ENCODE peak calls at places on chromosome 1, in five cellular contexts. One of them, this sample, is unnamed.

GRCh38 chr1:30966690-30967369 is 58.3 kb upstream of the SDC3 start:
- DNase-seq in stimulated activated CD8-positive, alpha-beta memory T cell treated with anti-CD3 and anti-CD28 coated beads, Interleukin-7, amount 100 ng/mL, for 1 hour: no peak
- DNase-seq in central memory CD4-positive, alpha-beta T cell: no peak
- DNase-seq in CD4-positive, CD25-positive, alpha-beta regulatory T cell: no peak
- DNase-seq in Caki2: peak
- DNase-seq in this sample: no peak

GRCh38 chr1:215466361-215466760 is 100.7 kb upstream of the KCTD3 start:
- DNase-seq in stimulated activated CD8-positive, alpha-beta memory T cell treated with anti-CD3 and anti-CD28 coated beads, Interleukin-7, amount 100 ng/mL, for 1 hour: no peak
- DNase-seq in central memory CD4-positive, alpha-beta T cell: no peak
- DNase-seq in Caki2: no peak
- DNase-seq in CD4-positive, CD25-positive, alpha-beta regulatory T cell: no peak
- DNase-seq in this sample: no peak

GRCh38 chr1:11448375-11449085 is 30.4 kb upstream of the DISP3 start:
- DNase-seq in central memory CD4-positive, alpha-beta T cell: no peak
- DNase-seq in stimulated activated CD8-positive, alpha-beta memory T cell treated with anti-CD3 and anti-CD28 coated beads, Interleukin-7, amount 100 ng/mL, for 1 hour: no peak
- DNase-seq in Caki2: no peak
- DNase-seq in CD4-positive, CD25-positive, alpha-beta regulatory T cell: no peak
- DNase-seq in this sample: no peak

GRCh38 chr1:156893048-156893953 is at the start of gene PEAR1:
- DNase-seq in CD4-positive, CD25-positive, alpha-beta regulatory T cell: no peak
- DNase-seq in Caki2: no peak
- DNase-seq in central memory CD4-positive, alpha-beta T cell: no peak
- DNase-seq in stimulated activated CD8-positive, alpha-beta memory T cell treated with anti-CD3 and anti-CD28 coated beads, Interleukin-7, amount 100 ng/mL, for 1 hour: no peak
- DNase-seq in this sample: no peak

GRCh38 chr1:21638531-21639341 is 30.4 kb downstream of the RAP1GAP start:
- DNase-seq in stimulated activated CD8-positive, alpha-beta memory T cell treated with anti-CD3 and anti-CD28 coated beads, Interleukin-7, amount 100 ng/mL, for 1 hour: no peak
- DNase-seq in CD4-positive, CD25-positive, alpha-beta regulatory T cell: no peak
- DNase-seq in central memory CD4-positive, alpha-beta T cell: no peak
- DNase-seq in Caki2: peak
- DNase-seq in this sample: peak

GRCh38 chr1:154327466-154328317 is 2.4 kb downstream of the ATP8B2 start:
- DNase-seq in stimulated activated CD8-positive, alpha-beta memory T cell treated with anti-CD3 and anti-CD28 coated beads, Interleukin-7, amount 100 ng/mL, for 1 hour: no peak
- DNase-seq in Caki2: no peak
- DNase-seq in central memory CD4-positive, alpha-beta T cell: peak
- DNase-seq in CD4-positive, CD25-positive, alpha-beta regulatory T cell: peak
- DNase-seq in this sample: no peak

GRCh38 chr1:50967416-50968020 is 2.5 kb upstream of the CDKN2C start:
- DNase-seq in stimulated activated CD8-positive, alpha-beta memory T cell treated with anti-CD3 and anti-CD28 coated beads, Interleukin-7, amount 100 ng/mL, for 1 hour: no peak
- DNase-seq in Caki2: peak
- DNase-seq in central memory CD4-positive, alpha-beta T cell: no peak
- DNase-seq in CD4-positive, CD25-positive, alpha-beta regulatory T cell: no peak
- DNase-seq in this sample: no peak

GRCh38 chr1:166080277-166080964 is 86.4 kb downstream of the FAM78B start:
- DNase-seq in Caki2: no peak
- DNase-seq in CD4-positive, CD25-positive, alpha-beta regulatory T cell: no peak
- DNase-seq in central memory CD4-positive, alpha-beta T cell: no peak
- DNase-seq in stimulated activated CD8-positive, alpha-beta memory T cell treated with anti-CD3 and anti-CD28 coated beads, Interleukin-7, amount 100 ng/mL, for 1 hour: no peak
- DNase-seq in this sample: no peak

GRCh38 chr1:240612811-240613210 is 856 bp upstream of the GREM2 start:
- DNase-seq in Caki2: no peak
- DNase-seq in central memory CD4-positive, alpha-beta T cell: no peak
- DNase-seq in stimulated activated CD8-positive, alpha-beta memory T cell treated with anti-CD3 and anti-CD28 coated beads, Interleukin-7, amount 100 ng/mL, for 1 hour: no peak
- DNase-seq in CD4-positive, CD25-positive, alpha-beta regulatory T cell: no peak
- DNase-seq in this sample: no peak

GRCh38 chr1:222777977-222778376 is 36.9 kb upstream of the DISP1 start:
- DNase-seq in stimulated activated CD8-positive, alpha-beta memory T cell treated with anti-CD3 and anti-CD28 coated beads, Interleukin-7, amount 100 ng/mL, for 1 hour: no peak
- DNase-seq in Caki2: peak
- DNase-seq in central memory CD4-positive, alpha-beta T cell: no peak
- DNase-seq in CD4-positive, CD25-positive, alpha-beta regulatory T cell: no peak
- DNase-seq in this sample: no peak

GRCh38 chr1:94345148-94345721 is 73.0 kb upstream of the ABCD3 start:
- DNase-seq in central memory CD4-positive, alpha-beta T cell: no peak
- DNase-seq in Caki2: no peak
- DNase-seq in stimulated activated CD8-positive, alpha-beta memory T cell treated with anti-CD3 and anti-CD28 coated beads, Interleukin-7, amount 100 ng/mL, for 1 hour: no peak
- DNase-seq in CD4-positive, CD25-positive, alpha-beta regulatory T cell: no peak
- DNase-seq in this sample: no peak

GRCh38 chr1:84363019-84363418 is 35.3 kb upstream of the DNASE2B start:
- DNase-seq in central memory CD4-positive, alpha-beta T cell: no peak
- DNase-seq in stimulated activated CD8-positive, alpha-beta memory T cell treated with anti-CD3 and anti-CD28 coated beads, Interleukin-7, amount 100 ng/mL, for 1 hour: no peak
- DNase-seq in CD4-positive, CD25-positive, alpha-beta regulatory T cell: no peak
- DNase-seq in Caki2: no peak
- DNase-seq in this sample: no peak

GRCh38 chr1:54158071-54158470 is 5.3 kb upstream of the CDCP2 start:
- DNase-seq in CD4-positive, CD25-positive, alpha-beta regulatory T cell: no peak
- DNase-seq in Caki2: no peak
- DNase-seq in stimulated activated CD8-positive, alpha-beta memory T cell treated with anti-CD3 and anti-CD28 coated beads, Interleukin-7, amount 100 ng/mL, for 1 hour: no peak
- DNase-seq in central memory CD4-positive, alpha-beta T cell: no peak
- DNase-seq in this sample: peak

GRCh38 chr1:169364948-169365347 is 2.6 kb downstream of the NME7 start:
- DNase-seq in CD4-positive, CD25-positive, alpha-beta regulatory T cell: no peak
- DNase-seq in central memory CD4-positive, alpha-beta T cell: no peak
- DNase-seq in stimulated activated CD8-positive, alpha-beta memory T cell treated with anti-CD3 and anti-CD28 coated beads, Interleukin-7, amount 100 ng/mL, for 1 hour: no peak
- DNase-seq in Caki2: peak
- DNase-seq in this sample: no peak

GRCh38 chr1:36565576-36566501 is 83.1 kb upstream of the CSF3R start:
- DNase-seq in Caki2: no peak
- DNase-seq in CD4-positive, CD25-positive, alpha-beta regulatory T cell: no peak
- DNase-seq in stimulated activated CD8-positive, alpha-beta memory T cell treated with anti-CD3 and anti-CD28 coated beads, Interleukin-7, amount 100 ng/mL, for 1 hour: no peak
- DNase-seq in central memory CD4-positive, alpha-beta T cell: no peak
- DNase-seq in this sample: no peak

GRCh38 chr1:13832100-13832499 is 132.1 kb downstream of the PRDM2 start:
- DNase-seq in CD4-positive, CD25-positive, alpha-beta regulatory T cell: no peak
- DNase-seq in Caki2: no peak
- DNase-seq in stimulated activated CD8-positive, alpha-beta memory T cell treated with anti-CD3 and anti-CD28 coated beads, Interleukin-7, amount 100 ng/mL, for 1 hour: no peak
- DNase-seq in central memory CD4-positive, alpha-beta T cell: no peak
- DNase-seq in this sample: no peak

This sample was measured in LoVo.